ENCODE peak calls at places on chromosome 15, in six cellular contexts. M, W, L, R, U and V are unnamed samples.

GRCh38 chr15:27842526-27842925 is 256.6 kb downstream of the OCA2 start:
- DNase-seq in M (no peak), W (no peak), L (peak), R (no peak), U (no peak), V (no peak)

GRCh38 chr15:101004986-101005747 is 86.0 kb downstream of the LRRK1 start:
- DNase-seq in M (no peak), W (no peak), L (peak), R (no peak), U (no peak), V (no peak)

GRCh38 chr15:98444067-98444600 is 204.2 kb upstream of the IGF1R start:
- DNase-seq in M (no peak), W (no peak), L (no peak), R (no peak), U (no peak), V (no peak)

GRCh38 chr15:101001056-101001455 is 81.9 kb downstream of the LRRK1 start:
- DNase-seq in M (no peak), W (no peak), L (no peak), R (no peak), U (no peak), V (no peak)

GRCh38 chr15:73403171-73403570 is 34.4 kb upstream of the HCN4 start:
- DNase-seq in M (peak), W (no peak), L (no peak), R (no peak), U (no peak), V (no peak)

GRCh38 chr15:85379403-85380131 is 836 bp upstream of the AKAP13 start:
- DNase-seq in M (no peak), W (no peak), L (no peak), R (peak), U (no peak), V (no peak)

GRCh38 chr15:43492266-43492665 is 690 bp downstream of the TP53BP1 start:
- DNase-seq in M (peak), W (no peak), L (no peak), R (no peak), U (no peak), V (no peak)

GRCh38 chr15:80467311-80467714 is 63.1 kb downstream of the ARNT2 start:
- DNase-seq in M (no peak), W (no peak), L (peak), R (no peak), U (no peak), V (no peak)

GRCh38 chr15:63969652-63970421 is 76.4 kb downstream of the DAPK2 start:
- DNase-seq in M (no peak), W (no peak), L (no peak), R (no peak), U (no peak), V (no peak)

GRCh38 chr15:39213385-39213840 is 367.5 kb upstream of the THBS1 start:
- DNase-seq in M (peak), W (no peak), L (peak), R (no peak), U (no peak), V (no peak)

GRCh38 chr15:57387644-57388076 is 11.4 kb downstream of the CGNL1 start:
- DNase-seq in M (no peak), W (no peak), L (no peak), R (no peak), U (no peak), V (no peak)

GRCh38 chr15:78977091-78977571 is 32.3 kb upstream of the CTSH start:
- DNase-seq in M (no peak), W (no peak), L (no peak), R (no peak), U (no peak), V (no peak)

GRCh38 chr15:39501366-39501765 is 79.5 kb upstream of the THBS1 start:
- DNase-seq in M (no peak), W (no peak), L (no peak), R (no peak), U (no peak), V (no peak)

GRCh38 chr15:31226011-31226410 is 100.6 kb upstream of the KLF13 start:
- DNase-seq in M (no peak), W (no peak), L (no peak), R (no peak), U (no peak), V (no peak)

GRCh38 chr15:85457392-85457968 is 77.1 kb downstream of the AKAP13 start:
- DNase-seq in M (no peak), W (no peak), L (no peak), R (no peak), U (no peak), V (no peak)

GRCh38 chr15:36053746-36054145 is 507.8 kb upstream of the DPH6 start:
- DNase-seq in M (no peak), W (no peak), L (no peak), R (no peak), U (no peak), V (no peak)

GRCh38 chr15:75646944-75647364 is 758 bp upstream of the SNX33 start:
- DNase-seq in M (peak), W (no peak), L (no peak), R (no peak), U (no peak), V (no peak)

GRCh38 chr15:56428821-56429458 is 36.0 kb downstream of the MNS1 start:
- DNase-seq in M (peak), W (no peak), L (no peak), R (no peak), U (peak), V (peak)

GRCh38 chr15:70342554-70343548 is 245.1 kb upstream of the TLE3 start:
- DNase-seq in M (no peak), W (no peak), L (peak), R (no peak), U (no peak), V (no peak)

GRCh38 chr15:71282086-71282485 is 166.8 kb downstream of the THSD4 start:
- DNase-seq in M (no peak), W (no peak), L (no peak), R (no peak), U (no peak), V (no peak)

GRCh38 chr15:26772588-26773484 is at the start of gene GABRB3:
- DNase-seq in M (no peak), W (peak), L (peak), R (no peak), U (no peak), V (peak)

GRCh38 chr15:62348528-62349087 is 183.5 kb upstream of the C2CD4B start:
- DNase-seq in M (no peak), W (no peak), L (no peak), R (no peak), U (no peak), V (no peak)

GRCh38 chr15:65796610-65797012 is 4.5 kb upstream of the DENND4A start:
- DNase-seq in M (peak), W (no peak), L (no peak), R (no peak), U (no peak), V (no peak)

GRCh38 chr15:23420806-23421575 is 26.1 kb downstream of the GOLGA6L2 start:
- DNase-seq in M (no peak), W (no peak), L (no peak), R (no peak), U (no peak), V (no peak)

GRCh38 chr15:70569139-70569717 is 194.1 kb downstream of the UACA start:
- DNase-seq in M (peak), W (no peak), L (peak), R (no peak), U (peak), V (no peak)

GRCh38 chr15:82739086-82739485 is 29.4 kb upstream of the AP3B2 start:
- DNase-seq in M (no peak), W (no peak), L (no peak), R (no peak), U (no peak), V (no peak)

GRCh38 chr15:51192560-51193280 is 98.0 kb upstream of the TNFAIP8L3 start:
- DNase-seq in M (peak), W (peak), L (peak), R (peak), U (no peak), V (peak)

GRCh38 chr15:56495050-56495449 is 30.1 kb upstream of the MNS1 start:
- DNase-seq in M (no peak), W (no peak), L (no peak), R (no peak), U (no peak), V (no peak)

GRCh38 chr15:92666780-92667179 is 11.2 kb upstream of the FAM174B start:
- DNase-seq in M (no peak), W (peak), L (peak), R (no peak), U (no peak), V (no peak)

GRCh38 chr15:76871930-76872329 is 33.2 kb downstream of the SCAPER start:
- DNase-seq in M (no peak), W (no peak), L (no peak), R (no peak), U (no peak), V (no peak)

GRCh38 chr15:46280753-46281521 is 646.1 kb downstream of the SQOR start:
- DNase-seq in M (peak), W (peak), L (no peak), R (no peak), U (no peak), V (no peak)

GRCh38 chr15:77066961-77067690 is 3.8 kb downstream of the TSPAN3 start:
- DNase-seq in M (peak), W (no peak), L (no peak), R (no peak), U (no peak), V (no peak)

GRCh38 chr15:75904241-75904631 is 558 bp downstream of the FBXO22 start:
- DNase-seq in M (peak), W (peak), L (no peak), R (peak), U (peak), V (no peak)

GRCh38 chr15:31223478-31224350 is 102.9 kb upstream of the KLF13 start:
- DNase-seq in M (no peak), W (no peak), L (no peak), R (no peak), U (no peak), V (no peak)

GRCh38 chr15:90648137-90649070 is 68.7 kb upstream of the BLM start:
- DNase-seq in M (peak), W (peak), L (peak), R (peak), U (peak), V (peak)